ENCODE peak calls at places on chromosomes 2 and 18, in seven cellular contexts. R, U, E, H, Y, L and J are unnamed samples.

GRCh38 chr18:7567487-7568425 is 640 bp downstream of the PTPRM start:
- DNase-seq in R (peak), U (peak), E (peak), H (no peak), Y (peak), L (no peak), J (peak)

GRCh38 chr2:180873219-180873618 is 107.2 kb upstream of the UBE2E3 start:
- DNase-seq in R (no peak), U (no peak), E (no peak), H (no peak), Y (no peak), L (no peak), J (no peak)

GRCh38 chr2:240601061-240601830 is 14.7 kb downstream of the CAPN10 start:
- DNase-seq in R (no peak), U (no peak), E (no peak), H (no peak), Y (no peak), L (no peak), J (no peak)

GRCh38 chr2:223759569-223760430 is 77.6 kb downstream of the AP1S3 start:
- DNase-seq in R (no peak), U (no peak), E (no peak), H (peak), Y (peak), L (no peak), J (no peak)

GRCh38 chr2:191311627-191312026 is 66.4 kb downstream of the MYO1B start:
- DNase-seq in R (no peak), U (peak), E (no peak), H (peak), Y (peak), L (no peak), J (no peak)

GRCh38 chr2:33469238-33469637 is 7.2 kb upstream of the RASGRP3 start:
- DNase-seq in R (no peak), U (no peak), E (no peak), H (no peak), Y (no peak), L (no peak), J (no peak)

GRCh38 chr18:10049721-10050120 is 135.9 kb downstream of the VAPA start:
- DNase-seq in R (no peak), U (no peak), E (no peak), H (no peak), Y (peak), L (no peak), J (no peak)

GRCh38 chr2:174263989-174264388 is 15.7 kb upstream of the OLA1 start:
- DNase-seq in R (no peak), U (peak), E (no peak), H (peak), Y (peak), L (no peak), J (peak)

GRCh38 chr2:45962522-45962921 is 311.0 kb downstream of the PRKCE start:
- DNase-seq in R (peak), U (peak), E (no peak), H (no peak), Y (peak), L (no peak), J (peak)

GRCh38 chr2:230067990-230068657 is 600 bp downstream of the SLC16A14 start:
- DNase-seq in R (peak), U (peak), E (peak), H (no peak), Y (peak), L (no peak), J (peak)

GRCh38 chr2:24382363-24383021 is 22.2 kb upstream of the ITSN2 start:
- DNase-seq in R (peak), U (peak), E (peak), H (peak), Y (peak), L (peak), J (peak)

GRCh38 chr2:61255580-61256437 is 93.8 kb downstream of the C2orf74 start:
- DNase-seq in R (no peak), U (peak), E (no peak), H (peak), Y (peak), L (no peak), J (peak)

GRCh38 chr2:102336502-102336945 is 19.1 kb upstream of the IL18R1 start:
- DNase-seq in R (no peak), U (no peak), E (no peak), H (no peak), Y (peak), L (no peak), J (no peak)

GRCh38 chr2:20525041-20526035 is 78.5 kb downstream of the RHOB start:
- DNase-seq in R (no peak), U (peak), E (no peak), H (no peak), Y (peak), L (no peak), J (no peak)

GRCh38 chr2:98142106-98142815 is 55.3 kb downstream of the VWA3B start:
- DNase-seq in R (no peak), U (no peak), E (no peak), H (no peak), Y (no peak), L (no peak), J (no peak)

GRCh38 chr2:28436525-28437051 is 43.9 kb downstream of the FOSL2 start:
- DNase-seq in R (no peak), U (no peak), E (no peak), H (no peak), Y (no peak), L (no peak), J (no peak)

GRCh38 chr2:219570194-219570923 is 980 bp downstream of the OBSL1 start:
- DNase-seq in R (peak), U (no peak), E (peak), H (no peak), Y (peak), L (no peak), J (no peak)

GRCh38 chr2:232146294-232146693 is 184.8 kb downstream of the DIS3L2 start:
- DNase-seq in R (no peak), U (no peak), E (no peak), H (no peak), Y (peak), L (no peak), J (no peak)

GRCh38 chr2:222842517-222843174 is 18.2 kb upstream of the ACSL3 start:
- DNase-seq in R (no peak), U (no peak), E (no peak), H (no peak), Y (peak), L (no peak), J (no peak)

GRCh38 chr18:8069708-8070107 is 502.6 kb downstream of the PTPRM start:
- DNase-seq in R (no peak), U (no peak), E (no peak), H (no peak), Y (no peak), L (no peak), J (no peak)

GRCh38 chr2:237471457-237472186 is 15.4 kb upstream of the MLPH start:
- DNase-seq in R (peak), U (peak), E (peak), H (no peak), Y (peak), L (no peak), J (peak)